ENCODE peak calls at places on chromosome 5, in nine cellular contexts. K is tibial nerve, S is Calu3, V is DND-41, Y is esophagus squamous epithelium, W is prostate gland, B is lower lobe of right lung, D is nephron progenitor cell, J is GM23338. F is an unnamed sample.

GRCh38 chr5:90408571-90409317 is 812 bp downstream of the CETN3 start:
- DNase-seq in S (peak; percentile 38), K (no peak), J (peak; percentile 29), W (no peak), D (peak; percentile 7), B (no peak), Y (no peak), V (no peak), F (no peak)

GRCh38 chr5:167839065-167839464 is 452.4 kb upstream of the WWC1 start:
- DNase-seq in B (no peak), Y (no peak), S (no peak), D (no peak), J (no peak), V (no peak), W (no peak), K (no peak), F (no peak)

GRCh38 chr5:65209341-65209740 is 272.4 kb downstream of the ADAMTS6 start:
- DNase-seq in K (no peak), J (no peak), Y (no peak), S (no peak), D (no peak), W (no peak), B (no peak), V (no peak), F (no peak)

GRCh38 chr5:131323378-131323777 is 59.5 kb downstream of the CDC42SE2 start:
- DNase-seq in J (no peak), S (no peak), Y (no peak), B (no peak), W (no peak), V (no peak), D (no peak), K (no peak), F (no peak)

GRCh38 chr5:54522080-54522479 is 4.5 kb downstream of the SNX18 start:
- DNase-seq in B (no peak), S (no peak), D (no peak), Y (no peak), V (no peak), J (no peak), W (no peak), K (no peak), F (no peak)

GRCh38 chr5:141330299-141331080 is at the start of gene PCDHGA1:
- DNase-seq in B (no peak), W (no peak), Y (no peak), D (no peak), S (no peak), V (no peak), K (no peak), J (peak; percentile 63), F (no peak)

GRCh38 chr5:82314964-82315728 is 37.0 kb upstream of the RPS23 start:
- DNase-seq in B (no peak), J (no peak), S (no peak), Y (no peak), V (peak; percentile 86), K (no peak), W (no peak), D (no peak), F (no peak)

GRCh38 chr5:107535849-107536248 is 134.9 kb downstream of the EFNA5 start:
- DNase-seq in B (no peak), K (no peak), Y (no peak), V (no peak), W (no peak), S (no peak), J (no peak), D (no peak), F (no peak)

GRCh38 chr5:23367863-23368262 is 139.5 kb upstream of the PRDM9 start:
- DNase-seq in J (peak; percentile 12), Y (no peak), K (no peak), W (no peak), B (no peak), S (no peak), D (no peak), V (no peak), F (no peak)

GRCh38 chr5:61332891-61333350 is 863 bp downstream of the ZSWIM6 start:
- DNase-seq in B (peak; percentile 79), J (peak; percentile 30), Y (peak; percentile 18), V (no peak), S (peak; percentile 34), K (peak; percentile 26), D (no peak), W (peak; percentile 33), F (peak; percentile 63)

GRCh38 chr5:38434981-38435710 is 121.3 kb downstream of the LIFR start:
- DNase-seq in B (no peak), S (no peak), K (no peak), Y (no peak), J (no peak), D (no peak), V (no peak), W (no peak), F (no peak)

GRCh38 chr5:38431242-38431853 is 125.1 kb downstream of the LIFR start:
- DNase-seq in V (no peak), B (no peak), J (no peak), K (no peak), D (no peak), W (no peak), S (no peak), Y (no peak), F (no peak)

GRCh38 chr5:38438757-38439156 is 117.7 kb downstream of the LIFR start:
- DNase-seq in S (no peak), Y (no peak), B (no peak), K (no peak), W (no peak), D (no peak), J (no peak), V (no peak), F (no peak)

DNA sequence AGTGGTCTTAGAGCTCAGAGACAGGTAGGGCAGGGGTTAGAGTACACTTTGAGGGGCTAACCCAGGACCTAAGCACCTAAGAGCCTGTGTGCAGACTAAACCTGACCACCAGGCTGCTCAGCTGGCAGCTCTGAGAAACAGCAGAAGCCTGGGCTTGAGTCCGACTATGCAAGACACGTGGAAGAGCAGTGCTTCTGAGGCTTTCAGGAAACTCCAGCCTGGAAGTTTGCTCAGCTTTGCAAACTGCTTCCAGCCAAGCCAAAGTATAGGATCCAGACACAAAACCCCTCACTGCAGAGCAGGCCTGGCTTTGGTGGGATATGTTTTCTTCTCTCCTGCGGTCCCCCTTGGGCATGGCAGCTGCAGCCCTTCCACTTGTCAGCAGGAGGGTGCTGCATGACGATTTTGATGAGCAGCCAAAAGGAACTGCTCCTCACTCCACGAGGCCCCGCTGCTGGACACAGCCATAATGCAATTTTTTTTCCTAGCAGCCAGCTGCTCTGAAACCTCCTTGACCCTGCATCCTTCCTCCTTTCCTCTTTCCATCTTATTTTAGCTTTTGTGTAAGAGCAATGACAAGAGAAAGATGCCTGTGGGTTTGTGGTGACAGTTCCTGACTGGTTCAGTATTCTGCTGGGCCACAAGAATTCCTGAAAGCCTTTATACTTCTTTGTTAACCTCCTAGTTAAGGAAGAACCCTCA is 123.1 kb downstream of the LIFR start:
- DNase-seq in B (no peak), D (no peak), J (no peak), Y (no peak), K (no peak), W (no peak), S (no peak), V (no peak), F (no peak)
- TF ChIP-seq CTCF in B (no peak), D (no peak), J (no peak), Y (no peak), K (no peak), W (no peak), S (no peak), V (no peak), F (no peak)

DNA sequence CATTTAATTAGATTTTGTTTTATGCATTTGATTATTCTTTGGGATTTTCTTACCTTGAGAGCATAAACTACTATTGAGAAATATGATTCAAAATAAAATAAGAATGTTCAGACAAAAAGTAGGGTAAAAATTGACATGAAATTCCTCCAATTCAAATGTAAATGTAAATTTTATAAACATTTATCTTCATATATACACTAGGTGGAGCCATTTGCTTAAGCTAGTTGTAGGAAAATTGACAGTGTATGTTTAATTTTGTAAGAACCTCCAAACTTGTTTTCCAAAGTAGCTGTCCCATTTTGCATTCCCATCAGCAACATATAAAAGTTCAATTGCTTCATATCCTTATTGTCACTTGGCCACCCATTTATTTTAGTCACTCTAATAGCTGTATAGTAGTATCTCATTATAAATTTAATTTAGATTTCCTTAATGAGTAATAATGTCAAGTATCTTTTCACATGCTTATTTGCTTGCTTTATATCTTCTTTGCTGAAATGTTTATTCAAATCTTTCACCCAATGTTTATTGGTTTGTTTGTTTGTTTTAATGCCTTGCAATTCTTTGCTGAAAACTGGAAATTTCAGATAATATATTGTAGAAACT is 37.6 kb upstream of the SLCO6A1 start:
- DNase-seq in J (no peak), Y (no peak), B (no peak), V (no peak), D (no peak), W (no peak), S (no peak), K (no peak), F (no peak)
- TF ChIP-seq CTCF in J (peak; percentile 26), Y (peak; percentile 34), B (peak; percentile 17), V (peak; percentile 38), D (peak; percentile 29), W (no peak), S (peak; percentile 39), K (no peak), F (peak; percentile 26)

DNA sequence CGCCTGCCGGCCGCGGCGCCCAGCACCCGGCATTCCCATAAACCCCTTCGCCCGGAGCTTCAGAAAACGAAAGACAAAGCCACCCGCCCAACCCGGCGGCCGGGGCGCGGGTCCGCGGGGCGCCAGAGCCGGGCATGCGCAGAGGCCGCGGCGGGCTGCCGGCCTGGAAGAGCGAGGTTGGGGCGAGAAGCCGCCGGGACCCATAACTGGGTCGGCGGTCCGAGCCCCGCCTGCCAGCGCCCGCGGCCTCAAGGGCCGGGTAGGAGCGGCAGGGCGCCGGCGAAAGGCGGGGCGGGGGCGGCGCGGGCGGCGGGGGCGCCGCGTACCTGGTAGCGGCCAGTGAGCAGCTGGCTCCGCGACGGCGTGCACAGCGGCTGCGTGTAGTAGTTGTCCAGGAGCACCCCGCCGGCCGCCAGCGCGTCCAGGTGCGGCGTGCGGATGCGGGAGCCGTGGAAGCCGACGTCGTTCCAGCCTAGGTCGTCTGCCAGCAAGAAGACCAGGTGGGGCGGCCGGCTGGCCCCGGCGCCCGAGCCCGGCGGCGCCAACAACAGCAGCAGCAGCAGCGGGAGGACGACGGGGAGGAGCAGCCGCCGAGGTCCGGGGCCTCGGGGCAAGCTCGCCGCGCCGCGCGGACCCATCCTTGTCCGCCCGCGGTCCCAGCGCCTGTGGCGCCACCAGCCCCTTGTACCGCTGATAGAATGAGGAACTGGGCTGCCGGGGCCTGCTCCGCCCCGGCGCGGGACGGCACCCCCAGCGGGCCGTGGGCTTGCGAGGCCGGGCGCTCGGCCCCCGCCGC is at the start of gene ARSB:
- DNase-seq in D (peak; percentile 89), K (peak; percentile 55), B (peak; percentile 89), Y (peak; percentile 28), W (peak; percentile 83), V (peak; percentile 88), J (peak; percentile 95), S (peak; percentile 95), F (peak; percentile 91)
- TF ChIP-seq CTCF in D (no peak), K (peak; percentile 57), B (peak; percentile 43), Y (peak; percentile 46), W (no peak), V (peak; percentile 18), J (no peak), S (no peak), F (peak; percentile 18)

DNA sequence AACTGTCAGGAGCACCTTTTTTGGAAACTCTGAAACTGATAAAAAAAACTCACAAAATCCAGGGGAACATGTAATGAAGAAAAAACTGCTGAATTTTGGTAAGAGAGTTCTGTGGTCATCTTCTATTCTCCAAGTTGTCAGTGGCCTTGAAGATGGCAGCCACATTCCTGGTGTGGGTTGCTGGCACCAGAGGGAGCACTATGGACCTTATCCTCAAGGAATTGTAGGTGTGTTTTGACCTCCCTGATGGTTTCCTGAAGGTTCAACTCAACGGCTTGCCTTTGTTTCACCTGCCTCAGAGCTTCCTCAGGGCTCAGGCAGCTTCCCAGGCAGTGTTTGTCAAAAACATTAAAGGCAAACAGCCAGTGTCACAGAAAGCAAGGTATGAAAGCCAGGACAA is 2.2 kb upstream of the SLC38A9 start:
- DNase-seq in V (no peak), J (peak; percentile 38), K (no peak), Y (no peak), S (no peak), B (no peak), W (no peak), D (no peak), F (no peak)
- TF ChIP-seq CTCF in V (no peak), J (peak; percentile 24), K (no peak), Y (no peak), S (no peak), B (no peak), W (no peak), D (no peak), F (no peak)